ENCODE peak calls at places on chromosome X, in seven cellular contexts. J, R, K, Q, P, U and G are unnamed samples.

GRCh38 chrX:138519296-138519695 is 192.2 kb downstream of the FGF13 start:
- DNase-seq in J (no peak), R (no peak), K (no peak), Q (no peak), P (no peak), U (no peak), G (no peak)

GRCh38 chrX:52558140-52558539 is 41.3 kb upstream of the XAGE1B start:
- DNase-seq in J (no peak), R (no peak), K (no peak), Q (no peak), P (no peak), U (no peak), G (no peak)

GRCh38 chrX:101210630-101211029 is 9.0 kb upstream of the DRP2 start:
- DNase-seq in J (no peak), R (no peak), K (no peak), Q (no peak), P (no peak), U (no peak), G (no peak)

GRCh38 chrX:45553417-45553816 is 352.7 kb upstream of the DIPK2B start:
- DNase-seq in J (no peak), R (no peak), K (no peak), Q (no peak), P (no peak), U (no peak), G (no peak)

GRCh38 chrX:12567857-12568256 is 223.4 kb upstream of the PRPS2 start:
- DNase-seq in J (no peak), R (no peak), K (no peak), Q (no peak), P (no peak), U (peak; percentile 9), G (no peak)

GRCh38 chrX:132270699-132271098 is 51.5 kb upstream of the RAP2C start:
- DNase-seq in J (no peak), R (no peak), K (peak; percentile 27), Q (peak; percentile 88), P (peak; percentile 54), U (no peak), G (no peak)

GRCh38 chrX:9785944-9786741 is at the start of gene SHROOM2:
- DNase-seq in J (peak; percentile 39), R (peak; percentile 64), K (no peak), Q (no peak), P (no peak), U (no peak), G (peak; percentile 23)

GRCh38 chrX:17475820-17476219 is 100.8 kb downstream of the NHS start:
- DNase-seq in J (no peak), R (no peak), K (no peak), Q (no peak), P (no peak), U (no peak), G (peak; percentile 31)

GRCh38 chrX:107551546-107551945 is 76.8 kb upstream of the PRPS1 start:
- DNase-seq in J (peak; percentile 69), R (no peak), K (no peak), Q (no peak), P (no peak), U (no peak), G (no peak)

GRCh38 chrX:11944486-11944885 is 186.4 kb downstream of the MSL3 start:
- DNase-seq in J (no peak), R (no peak), K (no peak), Q (no peak), P (no peak), U (peak; percentile 15), G (no peak)

GRCh38 chrX:115058276-115058675 is 40.9 kb upstream of the IL13RA2 start:
- DNase-seq in J (no peak), R (no peak), K (peak; percentile 19), Q (peak; percentile 58), P (no peak), U (peak; percentile 72), G (no peak)

GRCh38 chrX:51893931-51894696 is 691 bp downstream of the MAGED1 start:
- DNase-seq in J (no peak), R (peak; percentile 71), K (no peak), Q (peak; percentile 69), P (no peak), U (peak; percentile 16), G (peak; percentile 43)

GRCh38 chrX:7889680-7890079 is 37.5 kb downstream of the PNPLA4 start:
- DNase-seq in J (no peak), R (no peak), K (no peak), Q (no peak), P (no peak), U (no peak), G (no peak)

DNA sequence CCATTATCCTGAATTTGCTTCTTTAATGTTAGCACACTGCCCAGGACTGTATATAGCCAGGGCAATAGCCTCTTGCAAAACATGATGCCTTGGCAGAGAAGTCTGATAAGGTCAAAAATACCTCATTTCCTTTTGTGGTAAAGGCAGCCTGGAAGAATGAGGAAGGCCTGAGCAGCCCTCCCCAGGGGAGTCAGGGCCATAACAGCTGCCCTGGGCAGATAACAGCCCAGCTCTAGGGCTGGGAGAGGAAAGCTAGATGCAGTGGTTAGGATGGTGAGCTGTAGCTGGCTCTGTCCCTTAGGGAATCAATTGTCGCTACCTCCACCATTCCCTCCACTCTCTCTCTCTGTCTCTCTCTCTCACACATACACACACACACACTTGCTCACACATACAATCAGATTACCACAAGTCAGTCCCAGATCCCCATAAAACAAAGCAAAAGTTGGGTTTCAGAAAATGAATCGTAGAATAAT is 29.2 kb downstream of the EFHC2 start:
- DNase-seq in J (peak; percentile 29), R (no peak), K (peak; percentile 44), Q (no peak), P (no peak), U (peak; percentile 12), G (no peak)
- TF ChIP-seq CTCF in J (no peak), R (no peak), K (no peak), Q (no peak), P (no peak), U (no peak), G (no peak)

DNA sequence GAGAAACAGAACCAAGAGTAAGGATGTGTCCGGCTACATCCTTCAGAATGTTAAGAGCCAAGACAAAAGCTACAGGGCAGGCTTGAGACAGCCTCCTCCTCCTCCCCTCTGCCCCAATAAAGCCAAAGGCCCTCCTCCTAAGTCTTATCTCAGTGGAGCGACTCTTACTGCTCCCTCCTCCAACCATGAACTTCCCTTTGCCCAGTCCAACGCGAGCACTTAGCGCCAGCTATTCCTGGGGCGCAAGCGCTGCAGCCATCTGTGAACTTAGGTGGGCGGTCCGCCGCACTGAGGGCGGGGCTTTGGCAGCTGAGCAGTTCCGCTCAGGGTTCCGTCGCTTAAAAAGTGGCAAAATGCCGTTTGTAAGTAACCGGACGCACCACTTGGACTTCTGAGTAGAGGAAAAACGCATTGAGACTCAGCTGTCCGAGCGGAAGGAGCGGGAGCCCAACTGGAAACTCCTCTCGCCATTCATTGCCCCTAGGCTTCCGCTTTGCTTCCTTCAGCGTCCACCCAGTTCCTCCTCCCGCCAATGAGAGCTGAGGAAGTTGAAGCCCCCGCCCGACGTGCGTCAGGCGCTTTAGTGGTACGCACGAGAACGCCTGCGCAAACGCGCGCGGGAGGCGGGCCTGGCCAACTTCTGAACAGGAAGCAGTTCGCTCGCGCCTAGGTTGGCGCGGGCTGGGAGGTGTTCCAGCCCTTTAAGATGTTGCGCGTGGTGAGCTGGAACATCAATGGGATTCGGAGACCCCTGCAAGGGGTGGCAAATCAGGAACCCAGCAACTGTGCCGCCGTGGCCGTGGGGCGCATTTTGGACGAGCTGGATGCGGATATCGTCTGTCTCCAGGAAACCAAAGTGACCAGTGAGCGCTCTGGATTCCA is at the start of gene APEX2:
- DNase-seq in J (peak; percentile 89), R (peak; percentile 87), K (peak; percentile 89), Q (peak; percentile 96), P (peak; percentile 96), U (peak; percentile 92), G (peak; percentile 92)
- TF ChIP-seq POLR2A in J (peak; percentile 22), R (peak; percentile 74), K (peak; percentile 70), Q (peak; percentile 77), P (peak; percentile 70), U (peak; percentile 72), G (peak; percentile 50)

GRCh38 chrX:22406332-22406731 is 133.6 kb downstream of the CBLL2 start:
- DNase-seq in J (no peak), R (no peak), K (no peak), Q (no peak), P (no peak), U (peak; percentile 65), G (no peak)
- H3K27me3 ChIP-seq in J (no peaks in the 10 kb centered on the region), R (no peaks in the 10 kb centered on the region), K (no peaks in the 10 kb centered on the region), Q (no peaks in the 10 kb centered on the region), P (no peaks in the 10 kb centered on the region), U (no peaks in the 10 kb centered on the region), G (no peaks in the 10 kb centered on the region)

DNA sequence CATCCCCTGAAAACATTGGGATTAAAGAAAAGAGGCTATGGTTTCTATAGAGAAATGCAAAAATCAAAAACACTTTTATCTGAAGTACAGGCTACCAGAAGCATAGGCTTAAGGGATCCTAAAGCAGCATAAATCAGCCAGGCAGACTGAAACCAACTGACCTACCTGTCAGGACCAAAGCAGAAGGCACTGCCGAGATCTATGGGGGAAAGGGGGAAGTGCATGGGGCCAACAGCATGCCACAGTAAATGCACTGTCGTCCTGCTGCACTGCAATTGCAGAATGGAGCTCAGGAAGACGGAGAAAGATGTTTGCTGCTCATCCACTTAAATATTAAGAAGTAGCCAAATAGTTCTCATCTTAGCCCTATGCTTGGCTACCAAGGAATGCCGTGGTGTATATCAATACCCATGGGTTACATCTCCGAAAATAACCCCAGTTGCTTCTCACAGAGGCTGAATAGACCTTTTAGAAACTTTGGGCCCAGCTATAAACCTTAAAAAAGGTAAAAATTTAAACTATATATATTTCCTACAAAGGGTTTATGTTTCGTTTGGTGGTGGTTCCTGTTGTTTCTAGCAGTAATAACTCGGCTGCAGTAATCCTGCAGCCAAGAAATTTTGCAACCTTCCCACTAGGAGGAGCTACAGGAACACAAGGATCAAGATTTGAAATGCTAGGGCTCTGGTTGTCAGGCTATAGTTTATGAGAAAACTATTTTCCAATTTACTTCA is 312.2 kb upstream of the DIAPH2 start:
- DNase-seq in J (no peak), R (no peak), K (no peak), Q (no peak), P (no peak), U (peak; percentile 43), G (peak; percentile 18)
- TF ChIP-seq CTCF in J (peak; percentile 24), R (peak; percentile 47), K (peak; percentile 72), Q (peak; percentile 24), P (peak; percentile 4), U (peak; percentile 49), G (peak; percentile 52)

GRCh38 chrX:40437348-40437747 is 143.4 kb upstream of the ATP6AP2 start:
- DNase-seq in J (no peak), R (no peak), K (no peak), Q (no peak), P (no peak), U (no peak), G (no peak)
- TF ChIP-seq POLR2A in J (no peak), R (no peak), K (no peak), Q (no peak), P (no peak), U (no peak), G (no peak)